ENCODE peak calls at places on chromosomes 16 and 17, in five cellular contexts. G is GM12878, P is K562, K is HCT116, X is HepG2. H is an unnamed sample.

GRCh38 chr17:78019367-78019975 is 61.0 kb downstream of the TNRC6C start:
- DNase-seq in X (peak), G (peak), P (peak), K (peak), H (no peak)

GRCh38 chr17:40647549-40648325 is at the start of gene SMARCE1:
- DNase-seq in X (peak), K (peak), G (no peak), P (peak), H (no peak)

GRCh38 chr16:66857437-66857836 is 13.2 kb downstream of the CA7 start:
- DNase-seq in K (no peak), P (no peak), X (no peak), G (no peak), H (no peak)

GRCh38 chr17:47735536-47736011 is 2.5 kb downstream of the TBX21 start:
- DNase-seq in G (peak), X (no peak), K (no peak), P (no peak), H (no peak)

GRCh38 chr17:21282231-21282630 is 2.3 kb upstream of the MAP2K3 start:
- DNase-seq in P (no peak), G (no peak), K (peak), X (no peak), H (no peak)

GRCh38 chr17:235831-236640 is 54.6 kb upstream of the DOC2B start:
- DNase-seq in K (no peak), G (no peak), X (no peak), P (no peak), H (no peak)

GRCh38 chr16:23842137-23842600 is 6.4 kb downstream of the PRKCB start:
- DNase-seq in X (no peak), G (peak), P (no peak), K (no peak), H (no peak)

GRCh38 chr17:18959071-18959844 is 7.3 kb downstream of the SLC5A10 start:
- DNase-seq in X (no peak), P (no peak), G (no peak), K (no peak), H (no peak)

GRCh38 chr16:53142823-53143568 is 88.2 kb downstream of the CHD9 start:
- DNase-seq in X (no peak), P (no peak), G (no peak), K (no peak), H (no peak)

GRCh38 chr16:81444448-81445121 is at the start of gene CMIP:
- DNase-seq in G (no peak), K (peak), X (peak), P (peak), H (peak)

GRCh38 chr16:81440888-81441663 is 3.5 kb upstream of the CMIP start:
- DNase-seq in P (no peak), K (no peak), G (no peak), X (peak), H (no peak)

GRCh38 chr16:81442220-81442908 is 2.2 kb upstream of the CMIP start:
- DNase-seq in G (no peak), K (no peak), X (no peak), P (no peak), H (no peak)

GRCh38 chr16:81443688-81444447 is 740 bp upstream of the CMIP start:
- DNase-seq in K (no peak), P (peak), G (no peak), X (no peak), H (peak)

GRCh38 chr16:81442909-81443687 is 1.5 kb upstream of the CMIP start:
- DNase-seq in P (no peak), X (peak), G (no peak), K (no peak), H (no peak)
- TF ChIP-seq SP1 in P (no peak), X (no peak), G (no peak), K (no peak), H (no peak)

DNA sequence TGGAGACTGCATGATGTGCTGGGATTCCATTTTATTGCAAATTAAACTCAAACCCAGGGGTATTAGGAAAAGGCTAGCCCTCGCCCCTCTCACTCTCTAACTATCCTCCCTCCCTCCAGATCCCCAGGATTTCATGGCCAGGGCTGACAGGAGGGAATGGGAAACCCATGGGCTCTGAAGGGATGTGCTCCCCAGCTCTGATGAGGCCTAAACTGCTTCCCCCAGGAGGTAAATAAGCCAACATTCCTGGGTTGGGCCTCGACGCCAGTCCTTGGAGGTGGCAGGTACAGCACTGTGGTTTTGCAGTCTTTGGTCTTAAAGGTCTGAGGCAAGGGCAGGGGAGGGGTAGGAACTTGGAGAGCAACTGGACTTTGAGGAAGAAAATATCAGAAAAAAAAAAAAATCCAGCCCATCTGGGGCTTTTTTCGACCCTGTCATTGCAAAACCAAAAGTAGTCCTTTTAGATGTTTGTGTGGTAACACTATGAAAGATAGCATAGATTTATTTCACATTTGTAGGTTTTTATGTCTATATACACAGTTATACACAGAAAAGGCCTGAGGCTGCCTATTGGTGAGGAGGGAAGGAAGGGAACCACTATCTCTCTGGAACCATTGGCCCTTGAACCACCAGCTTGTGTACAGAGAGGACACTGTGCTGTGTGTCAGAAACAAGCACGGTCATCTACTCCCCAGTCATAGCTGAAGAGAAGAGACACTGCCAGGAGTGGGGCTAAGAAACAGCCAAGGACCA is 12.0 kb downstream of the C17orf113 start:
- DNase-seq in G (no peak), K (no peak), X (no peak), P (no peak), H (no peak)
- TF ChIP-seq YY1 in G (no peak), K (no peak), X (no peak), P (no peak), H (no peak)

GRCh38 chr16:31080756-31081419 is 6.7 kb downstream of the ZNF646 start:
- DNase-seq in K (no peak), P (no peak), G (no peak), X (no peak), H (no peak)
- TF ChIP-seq SP1 in K (no peak), P (no peak), G (no peak), X (no peak), H (no peak)

GRCh38 chr17:29003289-29003688 is 2.5 kb downstream of the SEZ6 start:
- DNase-seq in P (no peak), X (no peak), G (no peak), K (no peak), H (no peak)

GRCh38 chr17:29005936-29006438 is at the start of gene SEZ6:
- DNase-seq in X (peak), K (peak), G (no peak), P (peak), H (peak)

GRCh38 chr17:29002811-29003210 is 3.0 kb downstream of the SEZ6 start:
- DNase-seq in G (no peak), X (no peak), P (no peak), K (no peak), H (no peak)

GRCh38 chr17:29005562-29005887 is 308 bp downstream of the SEZ6 start:
- DNase-seq in X (no peak), P (no peak), G (no peak), K (no peak), H (no peak)

DNA sequence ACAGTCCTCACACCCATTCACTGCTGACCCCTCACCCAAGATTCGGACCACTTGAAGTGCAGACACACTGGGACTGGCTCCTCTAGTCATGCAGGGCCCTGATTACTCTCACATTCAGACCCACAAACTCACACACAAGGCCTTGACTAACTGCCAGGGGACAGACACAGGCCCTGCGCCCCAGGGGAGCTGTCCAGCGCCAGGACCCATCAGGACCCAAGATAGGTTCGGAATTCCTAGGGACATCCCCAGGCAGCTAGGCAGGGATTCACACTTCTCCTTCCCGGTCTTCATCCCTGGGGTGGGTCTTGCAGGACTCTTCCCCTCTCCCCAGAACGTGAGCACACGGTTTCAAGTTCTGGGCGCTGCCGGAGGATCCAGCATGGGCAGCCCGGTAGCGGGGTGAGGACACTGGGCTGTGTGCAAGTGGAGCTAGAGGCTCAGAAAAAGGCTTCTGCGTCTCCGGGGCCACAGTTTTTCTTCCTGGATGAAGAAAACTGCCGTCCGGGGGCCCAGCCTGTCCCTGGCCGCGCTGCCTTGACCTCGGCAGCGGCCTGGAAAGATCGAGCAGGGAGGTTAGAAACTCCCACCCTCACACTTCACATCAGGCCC is 1.6 kb downstream of the SEZ6 start:
- DNase-seq in X (no peak), G (no peak), P (no peak), K (no peak), H (no peak)
- TF ChIP-seq YY1 in X (no peak), G (no peak), P (no peak), K (no peak), H (no peak)

GRCh38 chr17:16418684-16419066 is 3.3 kb downstream of the TRPV2 start:
- DNase-seq in K (no peak), G (no peak), X (no peak), P (no peak), H (no peak)

GRCh38 chr17:16417399-16417798 is 2.0 kb downstream of the TRPV2 start:
- DNase-seq in G (no peak), X (no peak), P (no peak), K (no peak), H (no peak)

GRCh38 chr17:16419074-16419928 is 3.9 kb downstream of the TRPV2 start:
- DNase-seq in G (peak), X (peak), K (no peak), P (peak), H (no peak)

GRCh38 chr17:16419929-16420271 is 4.5 kb downstream of the TRPV2 start:
- DNase-seq in G (no peak), K (no peak), P (peak), X (no peak), H (no peak)

GRCh38 chr17:16417896-16418683 is 2.7 kb downstream of the TRPV2 start:
- DNase-seq in X (no peak), P (no peak), G (no peak), K (no peak), H (no peak)
- TF ChIP-seq SP1 in X (no peak), P (no peak), G (no peak), K (no peak), H (no peak)

DNA sequence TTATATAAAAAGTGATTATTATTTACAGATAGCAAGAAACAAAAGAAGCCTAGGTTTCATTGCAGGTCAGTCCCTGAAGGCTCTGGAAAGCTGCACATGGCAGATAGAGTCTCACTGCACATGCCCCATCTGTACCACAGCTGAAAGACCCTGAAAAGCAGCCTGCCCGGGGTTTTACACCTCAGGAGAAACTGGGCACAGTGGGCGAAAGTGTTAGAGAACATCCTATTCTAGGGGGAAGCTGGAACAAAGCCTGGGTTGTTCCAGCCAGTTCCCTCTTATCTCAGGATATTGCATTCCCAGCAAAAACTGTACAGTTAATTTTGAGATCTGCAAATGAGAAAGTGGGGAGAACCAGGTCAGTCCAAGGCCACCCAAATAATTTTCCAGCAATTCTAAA is 419.7 kb downstream of the CNTNAP4 start:
- DNase-seq in G (no peak), X (no peak), P (no peak), K (no peak), H (no peak)
- TF ChIP-seq YY1 in G (no peak), X (no peak), P (no peak), K (no peak), H (no peak)

GRCh38 chr16:27473101-27473900 is 71.3 kb downstream of the IL21R start:
- DNase-seq in X (no peak), K (no peak), G (no peak), P (no peak), H (no peak)

GRCh38 chr16:27476240-27476639 is 73.5 kb downstream of the GTF3C1 start:
- DNase-seq in X (no peak), K (no peak), P (no peak), G (no peak), H (no peak)

GRCh38 chr16:27474041-27474440 is 72.1 kb downstream of the IL21R start:
- DNase-seq in K (no peak), G (no peak), X (no peak), P (no peak), H (no peak)

GRCh38 chr16:27474921-27475320 is 72.9 kb downstream of the IL21R start:
- DNase-seq in P (no peak), X (no peak), K (no peak), G (no peak), H (no peak)

DNA sequence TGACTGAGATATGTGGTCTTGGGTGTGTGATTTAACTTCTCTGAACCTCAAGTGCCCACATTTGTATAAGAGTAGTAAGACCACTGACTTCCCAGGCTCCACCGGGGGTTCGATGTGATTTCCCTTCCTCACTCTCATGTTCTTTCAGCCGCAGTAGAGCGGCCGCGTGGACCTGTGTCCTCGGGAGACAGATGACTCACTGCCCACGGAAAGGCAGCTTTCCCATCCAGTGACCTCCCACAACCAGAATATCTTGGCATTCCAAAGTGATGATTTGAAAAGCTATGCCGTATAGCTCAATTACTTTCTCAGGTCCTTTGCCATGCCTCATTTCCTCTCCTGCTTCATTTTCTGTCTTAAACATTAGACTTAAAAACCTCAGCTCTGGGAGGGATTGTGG is 73.6 kb downstream of the IL21R start:
- DNase-seq in K (no peak), G (no peak), P (no peak), X (no peak), H (no peak)
- TF ChIP-seq SP1 in K (no peak), G (no peak), P (no peak), X (no peak), H (no peak)

GRCh38 chr17:55430531-55431228 is 9.0 kb upstream of the MMD start:
- DNase-seq in K (no peak), G (no peak), X (no peak), P (no peak), H (no peak)
- TF ChIP-seq YY1 in K (no peak), G (no peak), X (no peak), P (no peak), H (no peak)

GRCh38 chr17:31013844-31014243 is 43.0 kb downstream of the RNF135 start:
- DNase-seq in P (no peak), X (no peak), G (no peak), K (no peak), H (no peak)

GRCh38 chr17:31004160-31004559 is 33.3 kb downstream of the RNF135 start:
- DNase-seq in K (no peak), X (no peak), G (no peak), P (no peak), H (no peak)

GRCh38 chr17:31003225-31003866 is 32.5 kb downstream of the RNF135 start:
- DNase-seq in X (no peak), P (no peak), G (no peak), K (no peak), H (no peak)

GRCh38 chr17:31007695-31008373 is 37.0 kb downstream of the RNF135 start:
- DNase-seq in X (no peak), K (no peak), P (no peak), G (no peak), H (no peak)

DNA sequence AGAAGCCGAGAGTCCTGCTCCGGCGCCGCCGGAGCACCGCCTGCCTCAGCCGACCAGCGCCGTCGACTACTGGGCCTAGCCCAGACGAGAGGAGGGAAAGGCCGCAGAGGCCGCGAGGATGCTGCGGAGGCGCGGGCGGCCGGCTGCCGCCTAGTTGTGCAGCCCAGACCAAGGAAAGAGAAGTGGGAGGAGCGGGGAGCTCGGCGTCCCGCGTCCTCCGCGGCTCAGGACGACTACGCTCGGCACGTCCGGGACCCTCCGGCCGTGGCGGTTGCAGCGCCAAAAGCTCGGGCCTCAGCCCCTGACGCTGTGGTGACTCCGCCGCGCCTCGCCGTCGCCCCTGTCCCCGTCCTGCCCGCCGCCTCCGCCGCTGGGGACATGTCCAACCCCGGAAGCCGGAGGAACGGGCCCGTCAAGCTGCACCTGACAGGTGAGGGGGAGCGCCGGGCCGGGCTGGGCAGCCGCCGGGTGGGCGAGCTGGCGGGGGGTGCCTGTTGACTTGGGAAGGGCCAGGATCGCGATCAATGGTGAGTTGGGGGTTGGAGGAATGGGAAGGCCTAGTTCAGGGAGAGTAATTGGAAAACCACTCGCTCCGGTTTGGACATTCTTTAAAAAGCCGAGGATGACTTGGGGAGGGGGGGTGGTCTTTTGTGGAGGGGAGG is 37.7 kb downstream of the RNF135 start:
- DNase-seq in K (no peak), X (no peak), G (no peak), P (no peak), H (peak)
- TF ChIP-seq SP1 in K (no peak), X (no peak), G (no peak), P (no peak), H (no peak)